ENCODE peak calls at places on chromosome 19, in nine cellular contexts. T is brain microvascular endothelial cell; A is T-cell; V is activated naive CD8-positive, alpha-beta T cell treated with anti-CD3 and anti-CD28 coated beads for 36 hours; H is choroid plexus epithelial cell; L is stimulated activated CD4-positive, alpha-beta T cell treated with anti-CD3 and anti-CD28 coated beads, TNF-alpha, amount 100 ng/mL, for 24 hours; J is tibial nerve; E is OCI-M1; N is left ventricle myocardium inferior. P is an unnamed sample.

GRCh38 chr19:10268077-10268476 is 2.8 kb upstream of the ICAM1 start:
- DNase-seq in T (no peak), N (no peak), J (no peak), A (no peak), H (no peak), V (no peak), L (no peak), E (no peak), P (no peak)

GRCh38 chr19:48715276-48715675 is 4.2 kb downstream of the MAMSTR start:
- DNase-seq in A (no peak), L (no peak), N (no peak), T (no peak), E (no peak), H (no peak), J (no peak), V (no peak), P (no peak)

GRCh38 chr19:41998246-41999020 is 4.4 kb upstream of the ATP1A3 start:
- DNase-seq in A (no peak), E (peak), T (peak), L (no peak), N (peak), V (peak), H (peak), J (no peak), P (peak)

GRCh38 chr19:2613507-2614295 is 88.8 kb downstream of the GNG7 start:
- DNase-seq in J (no peak), H (peak), T (no peak), N (peak), E (peak), A (peak), L (no peak), V (peak), P (peak)

GRCh38 chr19:18417250-18418033 is 1.8 kb upstream of the SSBP4 start:
- DNase-seq in V (no peak), E (peak), A (no peak), L (no peak), N (peak), J (peak), T (peak), H (peak), P (no peak)

GRCh38 chr19:14840206-14840605 is 5.2 kb upstream of the OR7A5 start:
- DNase-seq in E (no peak), H (peak), V (no peak), N (no peak), J (no peak), A (no peak), L (no peak), T (no peak), P (no peak)

GRCh38 chr19:17336872-17337674 is at the start of gene GTPBP3:
- DNase-seq in E (peak), H (peak), L (peak), T (peak), N (peak), A (peak), J (peak), V (peak), P (peak)

GRCh38 chr19:1373534-1374249 is 10.0 kb upstream of the NDUFS7 start:
- DNase-seq in L (no peak), V (no peak), N (peak), T (no peak), H (peak), A (no peak), J (no peak), E (no peak), P (no peak)

GRCh38 chr19:17420267-17420924 is 549 bp downstream of the MVB12A start:
- DNase-seq in H (peak), V (peak), E (peak), A (no peak), T (no peak), N (peak), J (no peak), L (no peak), P (peak)

P was measured in naive thymus-derived CD8-positive, alpha-beta T cell.